ENCODE peak calls at places on chromosomes 5 and 9, in ten cellular contexts. G is A549, V is tibial nerve, Q is transverse colon, Z is esophagus muscularis mucosa, L is ovary, P is suprapubic skin, C is stomach, D is GM12878, I is H1. N is an unnamed sample.

GRCh38 chr9:120891255-120891954 is 14.4 kb upstream of the PHF19 start:
- DNase-seq in Z (no peak), G (no peak), V (no peak), P (no peak), C (no peak), L (no peak), D (no peak), Q (no peak), I (no peak), N (no peak)

GRCh38 chr9:16429671-16430070 is 440.8 kb downstream of the BNC2 start:
- DNase-seq in D (no peak), Z (no peak), Q (no peak), L (no peak), G (no peak), P (no peak), V (no peak), I (no peak), C (no peak), N (no peak)

GRCh38 chr9:120396418-120396817 is 183.5 kb downstream of the CDK5RAP2 start:
- DNase-seq in D (no peak), G (no peak), Z (no peak), I (no peak), P (no peak), Q (no peak), L (no peak), C (no peak), V (no peak), N (peak; percentile 46)

GRCh38 chr5:75558972-75559632 is 47.4 kb downstream of the POLK start:
- DNase-seq in Q (no peak), Z (no peak), P (no peak), I (no peak), D (no peak), G (no peak), V (no peak), C (no peak), L (no peak), N (no peak)

GRCh38 chr5:72448368-72448767 is 58.8 kb downstream of the ZNF366 start:
- DNase-seq in P (no peak), L (no peak), C (no peak), Z (no peak), G (no peak), V (no peak), I (no peak), Q (no peak), D (no peak), N (no peak)

GRCh38 chr5:101091902-101092301 is 188.8 kb upstream of the ST8SIA4 start:
- DNase-seq in Z (no peak), Q (no peak), P (no peak), L (no peak), D (no peak), I (no peak), G (no peak), V (no peak), C (no peak), N (no peak)

GRCh38 chr9:137054932-137055384 is 1.1 kb upstream of the ENTPD2 start:
- DNase-seq in G (no peak), Q (no peak), V (no peak), I (no peak), Z (no peak), D (no peak), P (no peak), C (no peak), L (peak; percentile 22), N (no peak)

GRCh38 chr9:131875828-131876485 is 136.1 kb upstream of the RAPGEF1 start:
- DNase-seq in G (no peak), V (no peak), C (no peak), P (no peak), Z (no peak), L (no peak), Q (no peak), I (no peak), D (no peak), N (no peak)

GRCh38 chr9:6413365-6414263 is 615 bp downstream of the UHRF2 start:
- DNase-seq in D (no peak), Q (peak; percentile 41), C (peak; percentile 42), L (no peak), I (peak; percentile 67), V (peak; percentile 15), P (no peak), Z (no peak), G (no peak), N (no peak)

GRCh38 chr5:38666668-38667498 is 110.4 kb upstream of the LIFR start:
- DNase-seq in D (no peak), C (peak; percentile 68), I (peak; percentile 48), V (peak; percentile 66), G (peak; percentile 43), Z (no peak), Q (no peak), P (no peak), L (peak; percentile 36), N (no peak)

GRCh38 chr9:76646249-76646648 is 118.0 kb upstream of the PCA3 start:
- DNase-seq in C (no peak), L (no peak), I (no peak), V (no peak), G (no peak), Z (no peak), D (no peak), Q (peak; percentile 62), P (no peak), N (no peak)

GRCh38 chr5:145775893-145776444 is 59.2 kb downstream of the PRELID2 start:
- DNase-seq in L (peak; percentile 71), V (peak; percentile 57), D (no peak), P (no peak), C (no peak), G (peak; percentile 80), I (no peak), Z (no peak), Q (no peak), N (no peak)

GRCh38 chr5:53603009-53603687 is 42.7 kb downstream of the NDUFS4 start:
- DNase-seq in I (no peak), V (no peak), D (no peak), G (no peak), L (no peak), Q (no peak), Z (no peak), P (no peak), C (no peak), N (no peak)

GRCh38 chr5:36040651-36041536 is 25.8 kb downstream of the UGT3A2 start:
- DNase-seq in C (no peak), P (no peak), D (no peak), Q (no peak), Z (peak; percentile 55), G (no peak), I (no peak), L (no peak), V (no peak), N (no peak)

GRCh38 chr9:96566401-96567202 is 53.0 kb downstream of the CDC14B start:
- DNase-seq in Z (peak; percentile 93), C (peak; percentile 85), L (peak; percentile 60), V (peak; percentile 54), P (peak; percentile 92), D (no peak), I (peak; percentile 88), G (peak; percentile 71), Q (peak; percentile 90), N (peak; percentile 88)

DNA sequence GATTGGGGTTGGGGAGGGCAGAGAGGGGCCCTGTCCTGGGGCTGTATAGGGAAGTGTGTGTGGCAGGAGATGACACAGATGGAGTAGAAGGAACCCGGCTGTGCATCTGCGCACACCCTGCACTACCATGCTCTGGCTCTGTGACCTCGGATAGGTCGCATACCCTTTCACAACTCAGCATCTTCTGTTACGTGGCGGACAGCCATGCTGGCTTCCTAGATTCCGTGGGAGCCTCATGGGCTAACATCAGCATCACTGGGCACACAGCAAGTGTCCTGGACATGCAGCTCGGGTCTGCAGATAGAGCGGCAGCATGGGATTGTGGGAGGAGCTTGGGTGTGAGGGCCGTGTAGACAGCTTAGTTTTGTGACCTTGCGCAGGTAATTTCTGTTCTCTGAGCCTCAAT is 9.2 kb downstream of the ARPC5L start:
- DNase-seq in I (no peak), L (no peak), G (no peak), Q (no peak), Z (no peak), V (no peak), C (no peak), D (no peak), P (no peak), N (no peak)
- H3K4me3 ChIP-seq in I (no peak overlapping the region), L (no peak overlapping the region), G (no peak overlapping the region), Q (no peak overlapping the region), Z (no peak overlapping the region), V (no peak overlapping the region), C (peak overlapping the region; percentile 98), D (peak overlapping the region; percentile 94), P (peak overlapping the region; percentile 63), N (no peak overlapping the region)

GRCh38 chr5:3373391-3373790 is 222.2 kb upstream of the IRX1 start:
- DNase-seq in P (peak; percentile 24), D (no peak), V (no peak), Z (no peak), C (no peak), I (no peak), Q (no peak), G (no peak), L (no peak), N (no peak)
- TF ChIP-seq EP300 in P (no peak), D (no peak), V (no peak), Z (no peak), C (no peak), I (no peak), Q (no peak), G (no peak), L (no peak), N (no peak)

GRCh38 chr5:62306494-62307363 is 723 bp downstream of the KIF2A start:
- DNase-seq in D (no peak), V (peak; percentile 47), L (peak; percentile 45), I (no peak), G (peak; percentile 33), Q (peak; percentile 49), C (peak; percentile 38), Z (no peak), P (peak; percentile 82), N (peak; percentile 76)
- H3K4me3 ChIP-seq in D (peak overlapping the region; percentile 93), V (peak overlapping the region; percentile 72), L (peak overlapping the region; percentile 83), I (peak overlapping the region; percentile 60), G (peak overlapping the region; percentile 99), Q (peak overlapping the region; percentile 53), C (peak overlapping the region; percentile 92), Z (peak overlapping the region; percentile 86), P (peak overlapping the region; percentile 76), N (peak overlapping the region; percentile 97)

GRCh38 chr5:40680741-40681350 is 1.1 kb downstream of the PTGER4 start:
- DNase-seq in Q (peak; percentile 44), L (no peak), V (peak; percentile 30), P (no peak), G (no peak), D (no peak), I (peak; percentile 59), Z (no peak), C (no peak), N (peak; percentile 74)
- TF ChIP-seq EP300 in Q (no peak), L (no peak), V (no peak), P (no peak), G (no peak), D (no peak), I (no peak), Z (no peak), C (no peak), N (no peak)